ENCODE peak calls at places on chromosomes 11 and 22, in four cellular contexts. B is HCT116, T is GM23338, J is SK-N-SH. U is an unnamed sample.

GRCh38 chr11:64742087-64742939 is 1.6 kb downstream of the RASGRP2 start:
- DNase-seq in B (no peak), T (peak; percentile 72), J (no peak), U (peak; percentile 36)

GRCh38 chr11:67276821-67277230 is 10.6 kb downstream of the GRK2 start:
- DNase-seq in B (no peak), T (peak; percentile 59), J (no peak), U (no peak)

GRCh38 chr22:26648011-26648497 is 9.3 kb upstream of the MIAT start:
- DNase-seq in B (no peak), T (peak; percentile 89), J (peak; percentile 39), U (no peak)

GRCh38 chr22:49880281-49880680 is 26.6 kb downstream of the ZBED4 start:
- DNase-seq in B (no peak), T (peak; percentile 57), J (no peak), U (no peak)

GRCh38 chr11:122584670-122585069 is 70.9 kb upstream of the UBASH3B start:
- DNase-seq in B (no peak), T (no peak), J (no peak), U (no peak)

GRCh38 chr22:41561335-41561734 is 525 bp downstream of the CSDC2 start:
- DNase-seq in B (no peak), T (peak; percentile 47), J (no peak), U (peak; percentile 27)

GRCh38 chr22:50455201-50455600 is 19.6 kb downstream of the SBF1 start:
- DNase-seq in B (no peak), T (no peak), J (no peak), U (no peak)

GRCh38 chr22:41401781-41402648 is 20.3 kb downstream of the TEF start:
- DNase-seq in B (no peak), T (no peak), J (peak; percentile 81), U (peak; percentile 50)

GRCh38 chr11:123550620-123550917 is 103.9 kb downstream of the SCN3B start:
- DNase-seq in B (no peak), T (no peak), J (no peak), U (no peak)

GRCh38 chr22:32810241-32811133 is 9.0 kb downstream of the TIMP3 start:
- DNase-seq in B (no peak), T (peak; percentile 62), J (no peak), U (peak; percentile 50)

GRCh38 chr11:9689721-9690120 is 25.8 kb downstream of the SWAP70 start:
- DNase-seq in B (no peak), T (no peak), J (no peak), U (no peak)

GRCh38 chr11:16082532-16083055 is 273.8 kb downstream of the SOX6 start:
- DNase-seq in B (no peak), T (no peak), J (no peak), U (no peak)

GRCh38 chr11:46895821-46896220 is 22.5 kb downstream of the LRP4 start:
- DNase-seq in B (no peak), T (no peak), J (no peak), U (no peak)

GRCh38 chr11:44575288-44575672 is 9.8 kb downstream of the CD82 start:
- DNase-seq in B (no peak), T (no peak), J (peak; percentile 1), U (no peak)

GRCh38 chr11:100777736-100778135 is 90.6 kb downstream of the ARHGAP42 start:
- DNase-seq in B (no peak), T (no peak), J (no peak), U (no peak)

GRCh38 chr11:6404341-6405038 is 14.2 kb downstream of the SMPD1 start:
- DNase-seq in B (no peak), T (no peak), J (no peak), U (no peak)

GRCh38 chr22:21866821-21867527 is 471 bp downstream of the MAPK1 start:
- DNase-seq in B (no peak), T (peak; percentile 44), J (no peak), U (peak; percentile 13)

GRCh38 chr11:76062733-76063132 is 143.6 kb downstream of the WNT11 start:
- DNase-seq in B (no peak), T (no peak), J (no peak), U (no peak)

DNA sequence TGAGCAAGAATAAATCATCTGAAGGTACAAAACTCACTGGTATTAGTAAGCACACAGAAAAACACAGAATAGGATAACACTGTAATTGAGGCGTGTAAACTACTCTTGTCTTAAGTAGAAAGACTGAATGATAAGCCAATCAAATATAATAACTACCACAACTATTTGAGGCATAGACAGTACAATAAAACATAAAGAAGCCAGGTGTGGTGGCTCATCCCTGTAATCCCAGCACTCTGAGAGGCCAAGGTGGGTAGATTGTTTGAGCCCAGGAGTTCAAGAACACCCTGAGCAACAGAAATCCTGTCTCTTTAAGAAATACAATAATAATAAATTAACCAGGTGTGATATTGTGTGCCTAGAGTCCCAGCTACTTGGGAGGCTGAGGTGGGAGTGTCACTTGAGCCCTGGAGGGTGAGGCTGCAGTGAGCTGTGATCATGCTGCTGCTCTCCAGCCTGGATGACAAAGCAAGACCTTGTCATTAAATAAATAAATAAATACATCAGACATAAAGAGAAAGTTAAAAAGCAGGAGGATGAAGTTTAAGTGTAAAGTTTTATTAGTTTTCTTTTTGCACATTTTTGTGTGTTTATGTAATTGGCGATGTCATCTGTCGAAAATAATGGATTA is 390.6 kb downstream of the DYNC2H1 start:
- DNase-seq in B (no peak), T (no peak), J (no peak), U (no peak)
- H3K4me1 ChIP-seq in B (no peaks in the 10 kb centered on the region), T (no peaks in the 10 kb centered on the region), J (peaks cover 5% of the 10 kb centered on the region), U (no peaks in the 10 kb centered on the region)

GRCh38 chr11:74466916-74467885 is at the start of gene KCNE3:
- DNase-seq in B (no peak), T (peak; percentile 77), J (no peak), U (peak; percentile 56)

GRCh38 chr11:74470526-74470925 is 3.2 kb upstream of the KCNE3 start:
- DNase-seq in B (no peak), T (no peak), J (no peak), U (no peak)

GRCh38 chr11:74465291-74465708 is 2.0 kb downstream of the KCNE3 start:
- DNase-seq in B (no peak), T (no peak), J (no peak), U (peak; percentile 69)

GRCh38 chr11:74468521-74469280 is 1.4 kb upstream of the KCNE3 start:
- DNase-seq in B (no peak), T (no peak), J (no peak), U (no peak)

GRCh38 chr11:74468058-74468457 is 709 bp upstream of the KCNE3 start:
- DNase-seq in B (no peak), T (peak; percentile 8), J (no peak), U (no peak)
- TF ChIP-seq EZH2phosphoT487 in B (no peak), T (no peak), J (no peak), U (no peak)

GRCh38 chr11:68298659-68299516 is 13.5 kb upstream of the LRP5 start:
- DNase-seq in B (no peak), T (no peak), J (peak; percentile 25), U (peak; percentile 38)

GRCh38 chr11:68302256-68303054 is 9.9 kb upstream of the LRP5 start:
- DNase-seq in B (peak; percentile 39), T (no peak), J (peak; percentile 15), U (peak; percentile 74)

GRCh38 chr11:68297812-68298658 is 14.4 kb upstream of the LRP5 start:
- DNase-seq in B (peak; percentile 52), T (peak; percentile 85), J (peak; percentile 92), U (peak; percentile 89)

GRCh38 chr11:68297494-68297811 is 14.9 kb upstream of the LRP5 start:
- DNase-seq in B (no peak), T (no peak), J (no peak), U (no peak)

GRCh38 chr11:68300076-68300830 is 12.1 kb upstream of the LRP5 start:
- DNase-seq in B (no peak), T (no peak), J (no peak), U (no peak)
- H3K4me1 ChIP-seq in B (peaks cover 37% of the 10 kb centered on the region), T (no peaks in the 10 kb centered on the region), J (peaks cover 7% of the 10 kb centered on the region), U (peaks cover 16% of the 10 kb centered on the region)

GRCh38 chr11:110200241-110200640 is 96.2 kb downstream of the RDX start:
- DNase-seq in B (no peak), T (peak; percentile 33), J (no peak), U (no peak)

GRCh38 chr11:110198031-110198729 is 98.2 kb downstream of the RDX start:
- DNase-seq in B (no peak), T (no peak), J (no peak), U (no peak)

GRCh38 chr11:110196884-110197420 is 99.5 kb downstream of the RDX start:
- DNase-seq in B (no peak), T (no peak), J (no peak), U (no peak)

GRCh38 chr11:110200836-110201235 is 95.6 kb downstream of the RDX start:
- DNase-seq in B (no peak), T (no peak), J (no peak), U (no peak)

DNA sequence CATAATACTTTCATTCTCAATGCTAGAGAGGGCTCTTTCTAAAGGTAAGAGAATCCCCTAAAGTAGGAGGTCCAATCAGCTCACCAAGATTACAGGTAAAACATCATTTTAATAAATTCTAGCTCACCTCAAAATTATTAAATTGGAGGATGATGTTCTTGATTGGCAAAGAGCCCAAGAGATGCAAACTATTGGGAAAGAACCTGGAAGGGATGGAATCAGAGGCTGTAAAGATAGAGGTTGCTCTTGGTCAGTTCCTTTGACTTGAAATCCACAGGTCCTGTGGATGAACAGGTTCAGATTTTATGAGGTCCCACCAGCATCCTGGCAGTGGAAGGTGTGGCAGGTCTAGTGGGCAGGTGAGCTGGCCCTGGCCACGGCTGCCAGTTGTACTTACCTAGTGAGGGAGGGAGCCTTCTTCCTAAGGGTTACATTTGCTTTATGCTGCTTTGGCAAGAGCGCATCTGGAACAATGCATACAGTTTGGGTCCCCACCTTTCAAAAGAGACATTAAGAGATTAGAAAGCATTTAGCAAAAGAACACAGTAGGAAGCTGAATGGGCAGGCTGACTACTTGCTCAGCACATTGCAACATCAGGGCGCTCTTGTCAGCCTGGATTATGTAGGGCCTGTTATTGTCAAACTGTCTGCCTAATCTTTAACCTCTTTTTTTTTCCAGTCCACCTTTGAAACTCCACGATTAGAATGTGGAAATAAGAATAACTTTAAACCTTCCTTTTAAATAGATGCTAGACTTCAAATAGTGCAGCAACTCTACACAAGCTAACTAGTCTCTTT is 97.0 kb downstream of the RDX start:
- DNase-seq in B (no peak), T (no peak), J (no peak), U (peak; percentile 41)
- TF ChIP-seq EZH2phosphoT487 in B (no peak), T (no peak), J (no peak), U (no peak)

GRCh38 chr22:42696331-42696967 is 24.2 kb downstream of the A4GALT start:
- DNase-seq in B (no peak), T (no peak), J (no peak), U (no peak)

GRCh38 chr22:42695294-42695693 is 25.4 kb downstream of the A4GALT start:
- DNase-seq in B (no peak), T (no peak), J (no peak), U (no peak)

GRCh38 chr22:42699953-42700352 is 20.7 kb downstream of the A4GALT start:
- DNase-seq in B (no peak), T (no peak), J (no peak), U (no peak)

GRCh38 chr22:42699281-42699681 is 21.4 kb downstream of the A4GALT start:
- DNase-seq in B (no peak), T (no peak), J (no peak), U (no peak)

GRCh38 chr22:42697542-42698013 is 23.1 kb downstream of the A4GALT start:
- DNase-seq in B (peak; percentile 49), T (no peak), J (no peak), U (peak; percentile 79)
- H3K4me1 ChIP-seq in B (peaks cover 37% of the 10 kb centered on the region), T (peaks cover 18% of the 10 kb centered on the region), J (no peaks in the 10 kb centered on the region), U (peaks cover 4% of the 10 kb centered on the region)

GRCh38 chr11:36868380-36868779 is 270.3 kb upstream of the RAG2 start:
- DNase-seq in B (no peak), T (no peak), J (no peak), U (no peak)
- TF ChIP-seq EZH2phosphoT487 in B (no peak), T (no peak), J (no peak), U (no peak)

U was measured in hepatocyte.